ENCODE peak calls at places on chromosomes 1 and 21, in ten cellular contexts. F is heart left ventricle, A is stomach, P is adrenal gland, C is uterus, O is esophagus squamous epithelium, Z is tibial nerve, H is IMR-90, Y is prostate gland, T is body of pancreas. Q is an unnamed sample.

GRCh38 chr1:43968348-43968948 is 1.4 kb upstream of the DPH2 start:
- DNase-seq in F (no peak), A (no peak), P (no peak), C (no peak), O (no peak), Z (no peak), H (no peak), Y (no peak), T (no peak), Q (no peak)

GRCh38 chr1:201277441-201277840 is 5.9 kb upstream of the PKP1 start:
- DNase-seq in F (no peak), A (no peak), P (no peak), C (no peak), O (no peak), Z (no peak), H (no peak), Y (no peak), T (no peak), Q (no peak)

GRCh38 chr1:197224160-197224559 is 43.9 kb upstream of the CRB1 start:
- DNase-seq in F (no peak), A (no peak), P (no peak), C (no peak), O (no peak), Z (no peak), H (no peak), Y (no peak), T (no peak), Q (no peak)

GRCh38 chr1:241749924-241750695 is 97.9 kb upstream of the EXO1 start:
- DNase-seq in F (no peak), A (no peak), P (no peak), C (no peak), O (no peak), Z (no peak), H (no peak), Y (no peak), T (no peak), Q (no peak)

GRCh38 chr21:39904457-39904856 is 37.2 kb downstream of the PCP4 start:
- DNase-seq in F (no peak), A (no peak), P (no peak), C (no peak), O (no peak), Z (no peak), H (no peak), Y (no peak), T (no peak), Q (no peak)

GRCh38 chr1:177301425-177302124 is 130.8 kb downstream of the BRINP2 start:
- DNase-seq in F (no peak), A (no peak), P (no peak), C (no peak), O (no peak), Z (no peak), H (no peak), Y (no peak), T (no peak), Q (no peak)

GRCh38 chr1:113429461-113430153 is 39.3 kb downstream of the MAGI3 start:
- DNase-seq in F (no peak), A (peak), P (no peak), C (no peak), O (no peak), Z (no peak), H (peak), Y (no peak), T (no peak), Q (no peak)

GRCh38 chr1:53826367-53826766 is 11.7 kb downstream of the NDC1 start:
- DNase-seq in F (no peak), A (no peak), P (no peak), C (no peak), O (no peak), Z (no peak), H (peak), Y (no peak), T (no peak), Q (no peak)

GRCh38 chr1:169906938-169907337 is 13.2 kb upstream of the SCYL3 start:
- DNase-seq in F (no peak), A (no peak), P (no peak), C (no peak), O (no peak), Z (no peak), H (no peak), Y (no peak), T (no peak), Q (no peak)

GRCh38 chr1:151898519-151898991 is 10.8 kb downstream of the THEM4 start:
- DNase-seq in F (no peak), A (peak), P (no peak), C (no peak), O (no peak), Z (no peak), H (no peak), Y (no peak), T (no peak), Q (no peak)

GRCh38 chr1:40185951-40186864 is 25.0 kb downstream of the RLF start:
- DNase-seq in F (no peak), A (no peak), P (no peak), C (no peak), O (no peak), Z (no peak), H (peak), Y (no peak), T (no peak), Q (no peak)

GRCh38 chr1:209823143-209824041 is 4.4 kb upstream of the UTP25 start:
- DNase-seq in F (no peak), A (no peak), P (no peak), C (no peak), O (no peak), Z (no peak), H (peak), Y (peak), T (peak), Q (no peak)

GRCh38 chr1:12811409-12811784 is 19.8 kb downstream of the PRAMEF11 start:
- DNase-seq in F (no peak), A (no peak), P (no peak), C (no peak), O (no peak), Z (no peak), H (no peak), Y (no peak), T (no peak), Q (no peak)

GRCh38 chr21:38660333-38661295 is 145.1 kb upstream of the ETS2 start:
- DNase-seq in F (peak), A (no peak), P (peak), C (peak), O (no peak), Z (no peak), H (no peak), Y (no peak), T (no peak), Q (peak)

GRCh38 chr1:13662498-13662897 is 37.5 kb upstream of the PRDM2 start:
- DNase-seq in F (no peak), A (no peak), P (no peak), C (no peak), O (no peak), Z (peak), H (no peak), Y (peak), T (peak), Q (peak)

GRCh38 chr1:204814146-204814884 is 56.3 kb upstream of the NFASC start:
- DNase-seq in F (peak), A (no peak), P (no peak), C (peak), O (no peak), Z (no peak), H (no peak), Y (no peak), T (no peak), Q (no peak)

GRCh38 chr1:14435368-14436023 is 163.0 kb upstream of the KAZN start:
- DNase-seq in F (no peak), A (no peak), P (peak), C (no peak), O (no peak), Z (no peak), H (no peak), Y (no peak), T (peak), Q (no peak)

GRCh38 chr1:53942149-53942957 is 3.1 kb downstream of the IFT25 start:
- DNase-seq in F (no peak), A (no peak), P (no peak), C (no peak), O (no peak), Z (no peak), H (no peak), Y (no peak), T (no peak), Q (no peak)

GRCh38 chr1:41455479-41456271 is 28.8 kb downstream of the EDN2 start:
- DNase-seq in F (peak), A (no peak), P (peak), C (no peak), O (no peak), Z (no peak), H (peak), Y (peak), T (no peak), Q (no peak)

GRCh38 chr1:9753121-9753531 is 70.6 kb downstream of the CLSTN1 start:
- DNase-seq in F (peak), A (no peak), P (peak), C (peak), O (no peak), Z (no peak), H (peak), Y (no peak), T (no peak), Q (peak)

GRCh38 chr21:41752231-41752681 is 14.6 kb downstream of the RIPK4 start:
- DNase-seq in F (no peak), A (no peak), P (no peak), C (no peak), O (no peak), Z (no peak), H (peak), Y (no peak), T (no peak), Q (no peak)

GRCh38 chr21:42672699-42673458 is 19.5 kb downstream of the PDE9A start:
- DNase-seq in F (no peak), A (no peak), P (no peak), C (no peak), O (no peak), Z (no peak), H (peak), Y (no peak), T (no peak), Q (no peak)

GRCh38 chr1:63593887-63594617 is 841 bp downstream of the PGM1 start:
- DNase-seq in F (peak), A (peak), P (peak), C (peak), O (peak), Z (no peak), H (peak), Y (peak), T (peak), Q (peak)

GRCh38 chr1:1347026-1347595 is 2.1 kb downstream of the DVL1 start:
- DNase-seq in F (no peak), A (no peak), P (no peak), C (no peak), O (no peak), Z (no peak), H (no peak), Y (no peak), T (no peak), Q (no peak)

GRCh38 chr1:220734571-220735326 is 13.4 kb upstream of the MTARC2 start:
- DNase-seq in F (no peak), A (no peak), P (no peak), C (no peak), O (no peak), Z (no peak), H (peak), Y (no peak), T (peak), Q (no peak)

GRCh38 chr1:155954645-155955044 is 13.2 kb downstream of the RXFP4 start:
- DNase-seq in F (no peak), A (no peak), P (no peak), C (no peak), O (no peak), Z (no peak), H (no peak), Y (no peak), T (no peak), Q (no peak)

GRCh38 chr1:232984577-232985425 is 34.4 kb downstream of the NTPCR start:
- DNase-seq in F (no peak), A (no peak), P (no peak), C (no peak), O (no peak), Z (no peak), H (no peak), Y (no peak), T (no peak), Q (no peak)

GRCh38 chr1:143698016-143698415 is 273.8 kb downstream of the FAM72C start:
- DNase-seq in F (no peak), A (peak), P (no peak), C (no peak), O (no peak), Z (no peak), H (no peak), Y (no peak), T (peak), Q (no peak)

GRCh38 chr1:201542166-201543045 is 3.5 kb downstream of the NAV1 start:
- DNase-seq in F (peak), A (no peak), P (no peak), C (no peak), O (no peak), Z (no peak), H (peak), Y (no peak), T (no peak), Q (peak)

GRCh38 chr1:237029240-237029639 is 12.7 kb upstream of the RYR2 start:
- DNase-seq in F (no peak), A (no peak), P (no peak), C (no peak), O (no peak), Z (no peak), H (no peak), Y (no peak), T (no peak), Q (no peak)

GRCh38 chr21:26850116-26850643 is 5.0 kb upstream of the ADAMTS1 start:
- DNase-seq in F (no peak), A (no peak), P (no peak), C (no peak), O (no peak), Z (no peak), H (peak), Y (no peak), T (peak), Q (no peak)

GRCh38 chr1:92877081-92877711 is 45.4 kb downstream of the RPL5 start:
- DNase-seq in F (no peak), A (no peak), P (no peak), C (no peak), O (no peak), Z (no peak), H (no peak), Y (no peak), T (no peak), Q (no peak)

GRCh38 chr1:95086949-95087533 is 14.3 kb upstream of the ALG14 start:
- DNase-seq in F (peak), A (no peak), P (peak), C (no peak), O (no peak), Z (peak), H (peak), Y (no peak), T (peak), Q (peak)

GRCh38 chr1:97918961-97919360 is 1.9 kb downstream of the DPYD start:
- DNase-seq in F (no peak), A (no peak), P (no peak), C (no peak), O (no peak), Z (no peak), H (no peak), Y (no peak), T (no peak), Q (no peak)
- H3K4me3 ChIP-seq in F (no peak), A (peak), P (no peak), C (peak), O (peak), Z (peak), H (peak), Y (no peak), T (no peak), Q (peak)

DNA sequence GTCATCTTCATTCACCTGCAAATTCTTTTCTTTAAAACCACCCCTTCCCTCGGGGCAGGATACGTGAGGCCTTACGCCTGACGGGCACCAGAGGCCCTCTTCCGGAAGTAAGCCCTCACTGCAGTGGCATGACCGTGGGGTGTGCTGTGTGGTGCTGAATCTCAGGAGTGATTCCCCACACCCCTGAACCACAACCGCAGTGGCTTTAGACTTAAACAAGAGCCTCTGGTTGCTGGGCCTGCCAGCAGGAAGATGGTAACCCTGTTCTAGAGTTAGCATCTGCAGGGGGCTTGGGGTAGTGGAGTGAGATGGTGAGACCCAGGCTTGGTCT is 12.1 kb downstream of the BSND start:
- DNase-seq in F (no peak), A (no peak), P (no peak), C (no peak), O (no peak), Z (no peak), H (no peak), Y (no peak), T (no peak), Q (no peak)
- TF ChIP-seq POLR2A in F (no peak), A (no peak), P (no peak), C (no peak), O (no peak), Z (no peak), H (no peak), Y (no peak), T (no peak), Q (no peak)

GRCh38 chr21:29382029-29382654 is 83.4 kb downstream of the BACH1 start:
- DNase-seq in F (no peak), A (no peak), P (no peak), C (no peak), O (no peak), Z (no peak), H (peak), Y (no peak), T (no peak), Q (no peak)

GRCh38 chr21:29377266-29377665 is 78.5 kb downstream of the BACH1 start:
- DNase-seq in F (no peak), A (no peak), P (peak), C (no peak), O (no peak), Z (no peak), H (no peak), Y (no peak), T (no peak), Q (no peak)

GRCh38 chr21:29376556-29376955 is 77.8 kb downstream of the BACH1 start:
- DNase-seq in F (peak), A (peak), P (no peak), C (peak), O (no peak), Z (peak), H (no peak), Y (no peak), T (peak), Q (peak)

GRCh38 chr21:29378814-29379213 is 80.1 kb downstream of the BACH1 start:
- DNase-seq in F (no peak), A (peak), P (no peak), C (no peak), O (no peak), Z (no peak), H (peak), Y (no peak), T (no peak), Q (no peak)

GRCh38 chr21:29379517-29380054 is 80.9 kb downstream of the BACH1 start:
- DNase-seq in F (no peak), A (no peak), P (no peak), C (no peak), O (no peak), Z (no peak), H (no peak), Y (no peak), T (no peak), Q (no peak)
- H3K4me3 ChIP-seq in F (no peak), A (no peak), P (no peak), C (no peak), O (no peak), Z (no peak), H (no peak), Y (no peak), T (no peak), Q (no peak)

DNA sequence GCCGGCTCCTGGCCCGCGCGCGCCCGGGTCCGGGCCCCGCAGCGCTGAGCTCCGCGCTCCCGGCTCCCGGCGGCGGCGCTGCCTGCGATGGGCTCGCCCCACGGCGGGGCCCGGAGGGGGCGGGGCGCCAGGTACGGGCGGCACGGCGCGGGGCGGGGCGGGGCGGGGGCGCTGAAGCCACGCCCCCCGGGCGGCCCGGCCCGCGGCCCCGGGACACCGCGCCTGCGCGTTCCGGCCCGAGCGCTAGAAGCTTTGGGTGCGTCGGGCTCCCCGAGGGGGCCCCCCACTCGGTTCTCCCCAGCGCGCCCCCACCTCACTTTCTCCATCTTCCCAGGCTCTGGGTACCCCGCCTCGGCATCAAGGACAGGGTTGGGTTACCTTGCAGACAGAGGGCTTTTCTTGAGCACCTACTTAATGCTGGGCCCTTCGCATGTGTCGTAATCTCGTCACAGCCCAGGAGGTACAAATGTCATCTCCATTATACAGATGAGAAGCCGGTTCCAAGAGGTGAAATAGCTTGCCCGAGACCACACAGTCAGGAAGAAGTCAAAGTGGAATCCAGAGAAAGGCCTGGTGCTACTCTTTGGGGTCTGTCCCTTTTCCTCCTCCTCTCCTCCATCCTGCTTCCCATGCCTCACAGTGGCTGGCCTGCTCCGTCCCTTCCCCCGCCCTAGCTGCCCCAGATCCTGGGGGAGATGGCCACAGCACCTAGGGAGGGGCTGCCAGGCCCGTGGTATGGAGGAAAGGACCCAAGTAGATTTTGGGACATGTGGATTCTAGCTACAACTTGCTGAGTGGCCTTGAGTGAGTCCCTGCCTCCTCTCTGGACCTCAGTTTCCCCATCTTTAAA is 46.5 kb downstream of the RAP1GAP start:
- DNase-seq in F (no peak), A (peak), P (no peak), C (no peak), O (no peak), Z (no peak), H (no peak), Y (peak), T (peak), Q (peak)
- TF ChIP-seq POLR2A in F (no peak), A (no peak), P (no peak), C (no peak), O (no peak), Z (no peak), H (no peak), Y (peak), T (peak), Q (no peak)

DNA sequence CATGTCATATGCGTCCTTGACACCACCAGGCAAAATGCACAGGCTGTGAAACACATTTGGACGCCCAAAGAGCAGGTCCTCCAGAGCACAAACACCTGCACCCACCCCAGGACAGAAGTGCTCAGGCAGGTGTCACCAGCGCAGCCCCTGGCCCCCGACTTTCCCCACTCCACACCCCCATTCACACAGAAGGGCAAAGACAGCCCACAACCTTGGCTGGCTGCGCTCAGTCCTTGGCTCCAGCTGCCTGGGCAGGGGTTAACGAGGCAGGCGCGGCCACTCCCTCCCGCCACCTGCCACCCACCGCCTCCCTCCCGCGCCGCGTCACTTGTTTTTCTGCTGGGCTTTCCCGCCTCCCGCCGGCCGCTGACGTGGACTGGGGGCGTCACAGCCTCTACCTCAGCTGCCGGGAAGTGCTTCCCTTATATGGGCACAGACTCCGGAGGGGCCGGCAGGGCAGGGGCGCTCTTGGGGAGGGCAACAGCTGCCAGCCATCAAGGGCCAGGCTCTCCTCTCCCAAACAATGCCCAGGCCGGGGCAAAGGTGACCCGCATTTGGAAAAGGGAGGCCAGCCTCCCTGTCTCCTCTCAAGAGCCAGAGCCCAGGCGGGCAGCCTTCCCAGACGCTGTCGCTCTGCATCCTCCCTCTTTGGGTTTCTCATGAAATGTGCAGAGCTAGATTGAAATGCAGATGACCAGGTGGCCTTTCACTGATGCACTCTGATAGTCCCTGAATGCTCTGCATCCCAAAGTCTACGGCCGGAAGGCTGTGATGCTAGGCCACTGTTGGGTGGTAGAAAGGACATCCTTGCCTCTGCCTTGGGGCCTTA is 14.8 kb upstream of the BTG2 start:
- DNase-seq in F (peak), A (peak), P (peak), C (peak), O (peak), Z (peak), H (peak), Y (peak), T (peak), Q (peak)
- H3K4me3 ChIP-seq in F (peak), A (peak), P (no peak), C (no peak), O (no peak), Z (peak), H (no peak), Y (peak), T (no peak), Q (no peak)

Q was measured in ovary.